ENCODE peak calls at places on chromosomes 3 and 15, in eight cellular contexts. R is smooth muscle cell of the brain vasculature, U is germinal center, Z is H54, V is NCI-H146, D is NB4, X is brain microvascular endothelial cell, Q is NT2/D1. G is an unnamed sample.

GRCh38 chr3:43155464-43156121 is 49.7 kb upstream of the POMGNT2 start:
- DNase-seq in V (peak; percentile 11), D (peak; percentile 24), R (peak; percentile 33), U (no peak), X (peak; percentile 78), Q (peak; percentile 76), Z (peak; percentile 70), G (peak; percentile 10)

GRCh38 chr15:42931702-42932486 is 11.3 kb upstream of the TTBK2 start:
- DNase-seq in R (no peak), Q (no peak), U (no peak), V (no peak), X (no peak), D (no peak), Z (no peak), G (no peak)

GRCh38 chr3:31405515-31405914 is 127.2 kb upstream of the STT3B start:
- DNase-seq in R (no peak), D (no peak), Z (no peak), V (no peak), U (no peak), Q (no peak), X (no peak), G (no peak)

GRCh38 chr3:18393906-18394305 is 31.2 kb downstream of the SATB1 start:
- DNase-seq in D (no peak), Q (no peak), R (no peak), X (peak; percentile 48), Z (no peak), U (no peak), V (no peak), G (no peak)

GRCh38 chr3:141625506-141625905 is 112.6 kb upstream of the RNF7 start:
- DNase-seq in R (no peak), Q (no peak), U (no peak), Z (peak; percentile 72), X (no peak), D (no peak), V (no peak), G (no peak)

GRCh38 chr3:97940034-97940433 is 32.2 kb downstream of the RIOX2 start:
- DNase-seq in U (no peak), R (no peak), Q (no peak), V (peak; percentile 4), Z (no peak), D (peak; percentile 35), X (no peak), G (no peak)

GRCh38 chr3:186075931-186076567 is 32.8 kb downstream of the ETV5 start:
- DNase-seq in Z (no peak), V (no peak), R (no peak), X (no peak), Q (no peak), U (no peak), D (no peak), G (no peak)

GRCh38 chr3:176155012-176155411 is 1042.3 kb downstream of the TBL1XR1 start:
- DNase-seq in U (no peak), V (no peak), Q (no peak), R (no peak), Z (no peak), X (no peak), D (no peak), G (no peak)

GRCh38 chr3:31008986-31009385 is 114.5 kb upstream of the GADL1 start:
- DNase-seq in Q (no peak), D (no peak), X (peak; percentile 43), Z (no peak), R (no peak), V (peak; percentile 6), U (no peak), G (no peak)

GRCh38 chr3:165716592-165716991 is 120.6 kb downstream of the BCHE start:
- DNase-seq in R (no peak), X (no peak), Z (no peak), V (no peak), U (no peak), D (no peak), Q (no peak), G (no peak)

GRCh38 chr15:58506064-58506490 is 74.3 kb downstream of the LIPC start:
- DNase-seq in U (no peak), D (no peak), R (no peak), X (no peak), Z (no peak), V (no peak), Q (no peak), G (peak; percentile 61)

GRCh38 chr3:67674055-67674454 is 19.6 kb upstream of the SUCLG2 start:
- DNase-seq in V (no peak), X (no peak), D (no peak), Q (no peak), Z (no peak), U (no peak), R (no peak), G (no peak)

GRCh38 chr3:114590309-114591047 is 296.6 kb downstream of the TIGIT start:
- DNase-seq in Q (no peak), D (no peak), Z (no peak), X (no peak), U (no peak), R (no peak), V (no peak), G (no peak)

GRCh38 chr3:10370429-10370828 is 49.5 kb upstream of the SEC13 start:
- DNase-seq in X (peak; percentile 64), V (no peak), U (no peak), Z (peak; percentile 71), Q (no peak), R (no peak), D (peak; percentile 93), G (peak; percentile 90)

GRCh38 chr15:50655555-50655954 is 31.0 kb downstream of the TRPM7 start:
- DNase-seq in Z (no peak), R (no peak), V (no peak), U (no peak), X (no peak), Q (no peak), D (no peak), G (no peak)

GRCh38 chr3:10503217-10503796 is 2.1 kb downstream of the ATP2B2 start:
- DNase-seq in D (no peak), U (no peak), Z (no peak), V (no peak), X (no peak), Q (no peak), R (no peak), G (no peak)

GRCh38 chr3:53350652-53351051 is 3.3 kb upstream of the DCP1A start:
- DNase-seq in Q (no peak), V (no peak), U (no peak), Z (no peak), D (peak; percentile 92), X (peak; percentile 43), R (no peak), G (peak; percentile 62)

GRCh38 chr3:184687363-184688049 is 24.4 kb downstream of the MAGEF1 start:
- DNase-seq in V (no peak), Q (no peak), U (peak; percentile 64), R (no peak), Z (no peak), D (peak; percentile 83), X (no peak), G (peak; percentile 20)

G was measured in RPMI8226.